ENCODE peak calls at places on chromosomes 1 and 21, in eight cellular contexts. H is activated B cell treated with CpG ODN at 0.5 μM for 24 hours, A is cardiac muscle cell, P is IMR-90, Y is lower leg skin, Q is uterus, W is MM.1S, G is HFFc6. F is an unnamed sample.

GRCh38 chr1:204442376-204443259 is 31.0 kb upstream of the PPP1R15B start:
- DNase-seq in A (peak), P (no peak), G (no peak), Q (no peak), Y (no peak), W (no peak), H (no peak), F (no peak)

GRCh38 chr1:67552336-67552759 is 122.1 kb upstream of the SERBP1 start:
- DNase-seq in H (no peak), Q (no peak), G (no peak), A (no peak), W (no peak), P (no peak), Y (no peak), F (no peak)

GRCh38 chr21:33875026-33875695 is 40.4 kb downstream of the ATP5PO start:
- DNase-seq in Q (no peak), A (no peak), H (no peak), Y (no peak), P (no peak), G (no peak), W (no peak), F (no peak)

GRCh38 chr1:151494741-151495281 is 16.4 kb upstream of the CGN start:
- DNase-seq in Q (no peak), A (peak), H (no peak), W (no peak), Y (no peak), P (peak), G (peak), F (no peak)

GRCh38 chr21:33268736-33269441 is 2.7 kb downstream of the IL10RB start:
- DNase-seq in H (peak), W (peak), P (no peak), Y (peak), A (no peak), Q (no peak), G (no peak), F (no peak)

GRCh38 chr21:42153746-42154145 is 65.2 kb upstream of the ABCG1 start:
- DNase-seq in Y (no peak), Q (no peak), P (no peak), W (no peak), G (no peak), A (no peak), H (no peak), F (no peak)

GRCh38 chr1:230825061-230825803 is 43.1 kb downstream of the C1orf198 start:
- DNase-seq in Y (peak), P (peak), Q (no peak), G (peak), W (peak), H (no peak), A (peak), F (no peak)

GRCh38 chr1:229582715-229583114 is 24.2 kb upstream of the ABCB10 start:
- DNase-seq in Q (no peak), W (no peak), A (no peak), G (no peak), Y (no peak), P (no peak), H (no peak), F (no peak)

GRCh38 chr1:72936151-72936740 is 653.9 kb upstream of the NEGR1 start:
- DNase-seq in Y (no peak), A (no peak), Q (no peak), W (no peak), H (no peak), G (no peak), P (no peak), F (no peak)

GRCh38 chr21:42590431-42591131 is 62.8 kb upstream of the PDE9A start:
- DNase-seq in P (no peak), Q (no peak), W (no peak), G (no peak), H (no peak), A (no peak), Y (no peak), F (no peak)

GRCh38 chr21:39713905-39714304 is 31.1 kb upstream of the IGSF5 start:
- DNase-seq in H (no peak), G (no peak), W (no peak), Y (no peak), Q (no peak), P (no peak), A (peak), F (no peak)

GRCh38 chr1:203325004-203325417 is 19.7 kb downstream of the BTG2 start:
- DNase-seq in W (peak), P (no peak), G (no peak), Y (no peak), Q (no peak), H (peak), A (no peak), F (peak)

GRCh38 chr1:110188116-110188618 is 21.9 kb upstream of the KCNC4 start:
- DNase-seq in H (no peak), W (no peak), P (peak), G (peak), Y (no peak), Q (peak), A (peak), F (no peak)

GRCh38 chr1:180562582-180562981 is 3.8 kb downstream of the OVAAL start:
- DNase-seq in A (no peak), P (no peak), Y (no peak), Q (no peak), H (no peak), G (no peak), W (no peak), F (no peak)

GRCh38 chr1:5928714-5929400 is 63.4 kb downstream of the NPHP4 start:
- DNase-seq in P (no peak), G (no peak), Y (no peak), W (no peak), Q (no peak), A (no peak), H (no peak), F (no peak)

GRCh38 chr1:90730247-90731022 is 13.3 kb upstream of the BARHL2 start:
- DNase-seq in W (no peak), G (no peak), Y (no peak), H (no peak), A (peak), Q (no peak), P (peak), F (no peak)

GRCh38 chr1:84611796-84612195 is 37.6 kb upstream of the CTBS start:
- DNase-seq in Y (no peak), P (peak), A (peak), G (peak), W (peak), H (no peak), Q (no peak), F (no peak)

GRCh38 chr1:170886460-170886859 is 48.9 kb upstream of the MROH9 start:
- DNase-seq in H (no peak), P (no peak), A (no peak), G (no peak), W (no peak), Q (no peak), Y (no peak), F (no peak)

GRCh38 chr1:170885551-170885950 is 49.8 kb upstream of the MROH9 start:
- DNase-seq in W (no peak), P (no peak), G (peak), Y (no peak), H (no peak), Q (no peak), A (no peak), F (no peak)

GRCh38 chr1:170881268-170882265 is 53.8 kb upstream of the MROH9 start:
- DNase-seq in W (peak), Q (peak), G (peak), Y (no peak), P (peak), H (no peak), A (peak), F (no peak)
- TF ChIP-seq CTCF in W (peak), Q (peak), G (peak), Y (no peak), P (peak), H (no peak), A (peak), F (no peak)

GRCh38 chr1:248850536-248851251 is 8.2 kb downstream of the ZNF692 start:
- DNase-seq in W (no peak), P (no peak), Y (no peak), Q (no peak), A (no peak), G (no peak), H (no peak), F (no peak)
- TF ChIP-seq CTCF in W (no peak), P (no peak), Y (no peak), Q (no peak), A (no peak), G (no peak), H (no peak), F (no peak)

DNA sequence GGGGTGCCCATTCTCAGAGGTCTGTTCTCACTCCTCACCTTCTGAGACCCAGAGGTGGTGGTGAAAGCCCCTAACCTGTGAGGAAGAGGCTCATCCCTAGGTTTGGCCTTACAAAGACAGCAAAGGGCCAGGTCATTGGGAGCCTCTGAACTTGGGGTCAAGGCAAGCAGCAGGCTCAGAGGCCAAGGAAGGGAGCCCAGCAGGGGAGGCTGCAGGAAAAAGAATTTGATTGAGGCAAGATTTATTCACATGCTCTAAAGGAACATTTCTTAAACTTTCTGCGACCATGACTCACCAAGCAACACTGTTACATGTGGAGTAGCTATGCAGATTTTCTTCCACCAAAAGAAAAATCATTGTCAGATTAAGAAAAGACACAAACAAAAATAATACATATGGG is 132.5 kb upstream of the SYT6 start:
- DNase-seq in A (peak), G (no peak), Q (no peak), P (peak), H (no peak), Y (no peak), W (no peak), F (no peak)
- TF ChIP-seq CTCF in A (peak), G (peak), Q (no peak), P (peak), H (no peak), Y (no peak), W (no peak), F (no peak)

DNA sequence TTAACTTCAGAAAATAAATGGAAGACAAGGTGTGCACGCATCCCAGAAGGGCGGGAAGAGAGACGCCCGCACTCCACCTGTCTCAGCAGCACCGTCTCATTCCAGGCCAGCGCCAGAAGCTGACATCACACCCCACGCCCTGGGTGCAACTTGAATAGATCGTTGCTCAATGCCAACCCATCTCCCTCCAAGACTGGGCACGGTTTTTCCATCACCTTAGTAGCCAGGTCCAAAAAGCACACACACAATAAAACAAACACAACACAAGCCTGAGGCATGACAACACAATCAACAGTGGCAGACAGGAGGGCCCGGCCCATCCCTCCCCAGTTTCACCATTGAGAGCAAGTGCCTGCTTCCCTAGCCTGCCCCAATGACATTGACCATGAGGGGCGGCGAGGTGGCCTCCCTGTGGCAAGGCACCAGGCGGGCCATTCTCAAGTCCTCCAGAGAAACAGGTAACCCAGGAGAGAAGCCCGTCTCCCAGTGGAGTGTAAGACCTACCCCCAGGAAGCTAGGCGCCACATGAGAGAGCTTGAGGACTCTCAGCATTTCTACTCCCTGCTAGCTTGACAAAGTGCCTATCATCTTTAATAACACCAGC is 2.7 kb downstream of the IFFO2 start:
- DNase-seq in W (no peak), A (no peak), H (no peak), Y (peak), Q (no peak), G (no peak), P (no peak), F (no peak)
- TF ChIP-seq CTCF in W (no peak), A (no peak), H (no peak), Y (no peak), Q (no peak), G (no peak), P (no peak), F (no peak)

DNA sequence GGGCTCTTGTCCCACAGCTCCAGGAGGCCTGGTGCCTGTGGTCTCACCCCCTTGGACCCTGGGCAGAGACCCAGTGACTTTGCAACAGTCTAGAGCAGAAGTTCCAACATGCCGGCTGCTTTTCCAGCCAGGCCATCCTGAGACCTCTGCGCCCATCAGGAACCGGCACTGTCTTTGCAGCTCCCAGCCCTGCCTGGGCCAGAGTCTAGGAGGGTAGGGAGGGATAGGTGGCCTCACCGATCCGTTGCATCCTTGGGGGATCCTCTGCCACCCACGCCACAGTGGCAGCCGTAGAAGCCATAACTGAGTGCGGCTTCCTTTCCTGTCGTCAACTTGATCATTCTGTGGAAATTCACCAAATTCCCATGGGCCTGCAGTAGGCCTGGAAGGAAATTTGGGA is 1.3 kb downstream of the PLA2G2A start:
- DNase-seq in W (no peak), G (no peak), Q (no peak), H (no peak), Y (no peak), P (no peak), A (no peak), F (no peak)
- TF ChIP-seq CTCF in W (no peak), G (no peak), Q (no peak), H (no peak), Y (no peak), P (no peak), A (no peak), F (no peak)

DNA sequence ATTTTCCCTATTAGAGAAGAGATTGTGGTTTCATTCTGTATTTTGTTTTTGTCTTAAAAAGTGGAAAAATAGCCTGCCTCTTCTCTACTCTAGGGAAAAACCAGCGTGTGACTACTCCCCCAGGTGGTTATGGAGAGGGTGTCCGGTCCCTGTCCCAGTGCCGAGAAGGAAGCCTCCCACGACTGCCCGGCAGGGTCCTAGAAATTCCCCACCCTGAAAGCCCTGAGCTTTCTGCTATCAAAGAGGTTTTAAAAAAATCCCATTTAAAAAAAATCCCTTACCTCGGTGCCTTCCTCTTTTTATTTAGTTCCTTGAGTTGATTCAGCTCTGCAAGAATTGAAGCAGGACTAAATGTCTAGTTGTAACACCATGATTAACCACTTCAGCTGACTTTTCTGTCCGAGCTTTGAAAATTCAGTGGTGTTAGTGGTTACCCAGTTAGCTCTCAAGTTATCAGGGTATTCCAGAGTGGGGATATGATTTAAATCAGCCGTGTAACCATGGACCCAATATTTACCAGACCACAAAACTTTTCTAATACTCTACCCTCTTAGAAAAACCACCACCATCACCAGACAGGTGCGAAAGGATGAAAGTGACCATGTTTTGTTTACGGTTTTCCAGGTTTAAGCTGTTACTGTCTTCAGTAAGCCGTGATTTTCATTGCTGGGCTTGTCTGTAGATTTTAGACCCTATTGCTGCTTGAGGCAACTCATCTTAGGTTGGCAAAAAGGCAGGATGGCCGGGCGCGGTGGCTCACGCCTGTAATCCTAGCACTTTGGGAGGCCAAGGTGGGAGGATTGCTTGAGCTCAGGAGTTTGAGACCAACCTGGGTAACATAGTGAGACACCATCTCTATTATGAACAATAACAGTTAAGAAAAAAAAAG is 34.9 kb upstream of the TDRD10 start:
- DNase-seq in P (no peak), A (no peak), Q (peak), W (no peak), G (no peak), H (no peak), Y (no peak), F (no peak)
- TF ChIP-seq CTCF in P (no peak), A (peak), Q (peak), W (no peak), G (peak), H (no peak), Y (no peak), F (no peak)

GRCh38 chr21:44070391-44070790 is 36.8 kb upstream of the PWP2 start:
- DNase-seq in H (no peak), W (no peak), A (no peak), Q (no peak), G (no peak), Y (no peak), P (no peak), F (no peak)

GRCh38 chr21:44067011-44067839 is 40.0 kb upstream of the PWP2 start:
- DNase-seq in G (no peak), H (no peak), W (no peak), P (no peak), Y (no peak), Q (no peak), A (no peak), F (no peak)

GRCh38 chr21:44074315-44074958 is 32.8 kb upstream of the PWP2 start:
- DNase-seq in H (no peak), Q (no peak), P (no peak), A (no peak), G (no peak), Y (no peak), W (no peak), F (no peak)

GRCh38 chr21:44072111-44072510 is 35.1 kb upstream of the PWP2 start:
- DNase-seq in G (no peak), P (no peak), H (no peak), Q (no peak), W (no peak), A (no peak), Y (no peak), F (no peak)

DNA sequence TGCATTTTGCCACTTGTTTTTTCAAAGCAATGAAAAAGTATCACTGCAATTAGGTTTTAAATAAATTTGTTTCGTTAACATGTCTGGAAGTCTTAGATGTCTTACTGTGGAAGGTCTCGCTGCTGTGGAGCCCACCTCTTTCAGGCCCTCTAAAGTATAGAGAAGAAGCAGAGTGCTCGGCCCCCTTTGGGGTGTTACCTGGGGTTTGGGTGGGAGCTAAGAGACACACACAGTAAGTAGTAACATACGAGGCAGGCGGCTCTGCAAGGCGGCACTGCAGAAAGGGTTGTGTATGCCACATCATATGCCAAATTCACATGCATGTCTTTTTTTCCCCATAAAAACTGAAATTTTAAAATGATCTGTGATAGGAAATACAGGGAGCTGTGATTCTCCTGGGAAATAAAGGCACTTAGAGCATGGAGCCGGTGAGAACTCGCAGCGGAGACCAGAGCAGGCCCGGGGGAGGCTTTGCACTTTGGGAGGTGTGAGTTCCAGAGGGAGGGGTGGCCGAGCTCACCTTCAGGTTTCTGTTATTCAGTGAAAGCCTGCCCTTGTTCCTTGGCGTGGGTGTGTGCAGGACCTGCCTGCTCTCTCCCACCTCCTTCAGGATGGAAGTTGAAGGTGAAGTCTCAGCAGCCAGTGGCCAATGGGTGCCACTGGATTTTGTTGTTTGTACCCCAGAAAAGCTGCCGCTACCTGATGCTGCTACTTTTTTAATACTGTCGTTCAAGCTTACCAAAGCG is 35.7 kb upstream of the PWP2 start:
- DNase-seq in G (no peak), H (no peak), P (no peak), W (no peak), A (no peak), Y (no peak), Q (no peak), F (no peak)
- TF ChIP-seq CTCF in G (no peak), H (no peak), P (no peak), W (no peak), A (no peak), Y (no peak), Q (no peak), F (no peak)

F was measured in CD14-positive monocyte.